ENCODE peak calls at places on chromosomes 16 and 17, in seven cellular contexts. H is fibroblast of the aortic adventitia, F is skeletal muscle cell, G is kidney glomerular epithelial cell, B is left lung, J is esophagus squamous epithelium, N is upper lobe of right lung. E is an unnamed sample.

GRCh38 chr16:11296706-11297491 is 15.8 kb upstream of the PRM1 start:
- DNase-seq in H (no peak), B (no peak), J (no peak), G (no peak), F (no peak), N (no peak), E (no peak)

GRCh38 chr17:6177941-6178694 is 107.9 kb downstream of the WSCD1 start:
- DNase-seq in G (no peak), F (no peak), H (no peak), B (no peak), J (no peak), N (no peak), E (no peak)

GRCh38 chr16:70664325-70665112 is 18.2 kb downstream of the IL34 start:
- DNase-seq in H (no peak), F (no peak), J (no peak), B (peak), G (no peak), N (peak), E (no peak)

GRCh38 chr16:50209548-50210265 is 56.6 kb downstream of the TENT4B start:
- DNase-seq in H (no peak), N (no peak), B (no peak), G (no peak), J (no peak), F (no peak), E (no peak)

GRCh38 chr16:21158208-21159110 is at the start of gene LDAF1:
- DNase-seq in N (peak), H (peak), F (peak), B (peak), J (peak), G (peak), E (peak)

GRCh38 chr17:19736071-19736470 is 12.0 kb downstream of the ALDH3A1 start:
- DNase-seq in J (no peak), F (no peak), N (peak), B (no peak), G (no peak), H (no peak), E (no peak)

GRCh38 chr16:10971560-10971961 is 27.2 kb downstream of the CLEC16A start:
- DNase-seq in G (peak), F (peak), N (no peak), B (no peak), H (peak), J (no peak), E (peak)

GRCh38 chr17:4566785-4567184 is 6.4 kb upstream of the GGT6 start:
- DNase-seq in G (peak), N (peak), J (no peak), B (no peak), F (no peak), H (peak), E (no peak)

GRCh38 chr16:72862090-72862489 is 185.8 kb downstream of the ZFHX3 start:
- DNase-seq in N (peak), G (no peak), H (no peak), B (no peak), F (no peak), J (no peak), E (no peak)

GRCh38 chr17:16328997-16329396 is 24.3 kb downstream of the CENPV start:
- DNase-seq in G (no peak), N (no peak), H (no peak), B (no peak), F (no peak), J (no peak), E (no peak)

GRCh38 chr16:72474511-72475123 is 302.7 kb upstream of the PMFBP1 start:
- DNase-seq in N (no peak), B (no peak), J (no peak), H (peak), F (peak), G (peak), E (peak)

GRCh38 chr17:76123749-76124581 is 17.1 kb downstream of the FOXJ1 start:
- DNase-seq in G (no peak), J (no peak), B (no peak), H (no peak), N (no peak), F (no peak), E (no peak)

GRCh38 chr17:42804918-42805367 is 6.3 kb downstream of the CNTD1 start:
- DNase-seq in N (no peak), G (no peak), H (no peak), F (no peak), J (no peak), B (no peak), E (no peak)

GRCh38 chr17:80692931-80693467 is 148.4 kb downstream of the RPTOR start:
- DNase-seq in B (peak), J (no peak), G (no peak), H (no peak), F (no peak), N (no peak), E (no peak)

GRCh38 chr17:31900877-31901276 is 631 bp downstream of the UTP6 start:
- DNase-seq in B (no peak), H (peak), J (no peak), N (no peak), F (no peak), G (no peak), E (no peak)

GRCh38 chr16:49833055-49833454 is 22.9 kb downstream of the ZNF423 start:
- DNase-seq in F (no peak), G (no peak), N (no peak), B (no peak), H (peak), J (no peak), E (no peak)

GRCh38 chr17:75159196-75160031 is 5.1 kb upstream of the JPT1 start:
- DNase-seq in H (peak), J (no peak), N (no peak), G (peak), B (no peak), F (no peak), E (no peak)